ENCODE peak calls at places on chromosomes 1 and 21, in nine cellular contexts. One of them, this sample, is unnamed. For H3K27me3, the result is how much of the 10 kb centered on the place peaks cover.

GRCh38 chr21:32314806-32315205 is 16.2 kb downstream of the MRAP start:
- DNase-seq in IMR-90: no peak
- DNase-seq in tibial nerve: no peak
- DNase-seq in transverse colon: no peak
- DNase-seq in ovary: no peak
- DNase-seq in K562: no peak
- DNase-seq in heart left ventricle: no peak
- DNase-seq in GM12878: no peak
- DNase-seq in HepG2: no peak
- DNase-seq in this sample: peak

GRCh38 chr21:39681845-39682244 is 63.1 kb upstream of the IGSF5 start:
- DNase-seq in GM12878: no peak
- DNase-seq in IMR-90: peak
- DNase-seq in ovary: no peak
- DNase-seq in transverse colon: no peak
- DNase-seq in heart left ventricle: no peak
- DNase-seq in HepG2: no peak
- DNase-seq in K562: no peak
- DNase-seq in tibial nerve: no peak
- DNase-seq in this sample: no peak

GRCh38 chr21:35578350-35578782 is 482.0 kb downstream of the SETD4 start:
- DNase-seq in K562: no peak
- DNase-seq in GM12878: no peak
- DNase-seq in IMR-90: peak
- DNase-seq in heart left ventricle: no peak
- DNase-seq in ovary: no peak
- DNase-seq in tibial nerve: no peak
- DNase-seq in HepG2: no peak
- DNase-seq in transverse colon: no peak
- DNase-seq in this sample: no peak

GRCh38 chr1:1020415-1021009 is 592 bp downstream of the AGRN start:
- DNase-seq in transverse colon: no peak
- DNase-seq in IMR-90: no peak
- DNase-seq in K562: peak
- DNase-seq in HepG2: no peak
- DNase-seq in ovary: no peak
- DNase-seq in heart left ventricle: no peak
- DNase-seq in GM12878: no peak
- DNase-seq in tibial nerve: no peak
- DNase-seq in this sample: no peak

GRCh38 chr1:200224315-200224714 is 185.5 kb downstream of the ZNF281 start:
- DNase-seq in tibial nerve: no peak
- DNase-seq in HepG2: no peak
- DNase-seq in K562: no peak
- DNase-seq in GM12878: no peak
- DNase-seq in IMR-90: peak
- DNase-seq in ovary: no peak
- DNase-seq in transverse colon: no peak
- DNase-seq in heart left ventricle: no peak
- DNase-seq in this sample: no peak

GRCh38 chr1:3034728-3035610 is 13.7 kb downstream of the ACTRT2 start:
- DNase-seq in GM12878: no peak
- DNase-seq in heart left ventricle: peak
- DNase-seq in ovary: peak
- DNase-seq in transverse colon: no peak
- DNase-seq in HepG2: no peak
- DNase-seq in IMR-90: no peak
- DNase-seq in tibial nerve: no peak
- DNase-seq in K562: no peak
- DNase-seq in this sample: peak

GRCh38 chr1:172429324-172430127 is 9.0 kb downstream of the C1orf105 start:
- DNase-seq in K562: peak
- DNase-seq in ovary: peak
- DNase-seq in tibial nerve: peak
- DNase-seq in IMR-90: peak
- DNase-seq in GM12878: peak
- DNase-seq in heart left ventricle: no peak
- DNase-seq in transverse colon: peak
- DNase-seq in HepG2: peak
- DNase-seq in this sample: no peak

GRCh38 chr1:75632350-75632949 is 21.5 kb upstream of the SLC44A5 start:
- DNase-seq in tibial nerve: no peak
- DNase-seq in heart left ventricle: no peak
- DNase-seq in GM12878: no peak
- DNase-seq in ovary: no peak
- DNase-seq in IMR-90: peak
- DNase-seq in K562: peak
- DNase-seq in HepG2: peak
- DNase-seq in transverse colon: no peak
- DNase-seq in this sample: no peak

GRCh38 chr1:155000725-155001437 is 1.7 kb upstream of the ZBTB7B start:
- DNase-seq in heart left ventricle: peak
- DNase-seq in transverse colon: peak
- DNase-seq in IMR-90: peak
- DNase-seq in tibial nerve: peak
- DNase-seq in K562: peak
- DNase-seq in ovary: peak
- DNase-seq in GM12878: peak
- DNase-seq in HepG2: peak
- DNase-seq in this sample: peak

GRCh38 chr1:155002479-155003226 is at the start of gene ZBTB7B:
- DNase-seq in ovary: peak
- DNase-seq in transverse colon: peak
- DNase-seq in heart left ventricle: peak
- DNase-seq in HepG2: no peak
- DNase-seq in GM12878: no peak
- DNase-seq in tibial nerve: no peak
- DNase-seq in K562: peak
- DNase-seq in IMR-90: no peak
- DNase-seq in this sample: no peak

GRCh38 chr1:155003227-155003765 is 694 bp downstream of the ZBTB7B start:
- DNase-seq in tibial nerve: no peak
- DNase-seq in IMR-90: no peak
- DNase-seq in HepG2: no peak
- DNase-seq in GM12878: no peak
- DNase-seq in transverse colon: peak
- DNase-seq in K562: peak
- DNase-seq in ovary: peak
- DNase-seq in heart left ventricle: no peak
- DNase-seq in this sample: no peak

GRCh38 chr1:155001438-155001687 is 1.2 kb upstream of the ZBTB7B start:
- DNase-seq in transverse colon: no peak
- DNase-seq in heart left ventricle: no peak
- DNase-seq in K562: no peak
- DNase-seq in IMR-90: no peak
- DNase-seq in GM12878: no peak
- DNase-seq in HepG2: no peak
- DNase-seq in tibial nerve: no peak
- DNase-seq in ovary: no peak
- DNase-seq in this sample: no peak

DNA sequence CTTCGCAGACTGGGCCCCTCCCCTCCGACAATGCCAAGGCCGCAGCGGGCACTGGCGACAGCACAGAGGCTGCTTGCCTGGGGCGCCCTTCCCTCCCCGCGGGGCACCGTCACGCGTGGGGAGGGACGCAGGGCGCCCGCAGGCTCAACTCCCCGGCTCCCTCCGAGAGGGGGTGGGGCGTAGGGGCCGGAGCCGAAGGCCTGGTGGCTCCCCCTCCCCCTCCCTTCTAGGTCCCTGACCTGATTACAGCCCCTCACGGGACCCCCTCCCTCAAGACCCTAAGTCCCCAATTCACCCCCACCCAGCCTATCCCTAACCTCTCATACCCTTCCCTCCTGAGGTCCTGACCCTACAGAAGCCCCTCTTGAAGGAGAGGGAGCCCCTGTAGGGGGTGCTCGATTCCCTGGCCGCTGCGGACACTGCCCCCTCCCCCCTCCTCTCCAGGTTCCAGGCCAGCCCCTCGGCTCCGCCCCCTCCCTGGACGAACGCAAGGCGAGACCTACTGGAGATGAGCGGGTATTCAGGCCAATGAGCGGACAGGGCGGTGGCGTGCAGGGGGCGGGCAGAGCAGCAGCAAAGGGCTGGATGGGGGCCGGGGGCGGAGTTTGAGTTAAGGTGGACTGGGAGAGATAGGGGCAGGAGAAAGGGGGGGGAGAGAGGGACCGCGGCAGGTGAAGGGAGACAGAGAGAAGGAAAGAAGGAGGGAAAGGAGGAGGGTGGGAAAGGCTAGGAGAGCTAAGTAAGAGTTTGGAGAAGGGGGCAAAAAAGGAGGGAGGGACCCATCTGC is 721 bp upstream of the ZBTB7B start:
- DNase-seq in HepG2: peak
- DNase-seq in IMR-90: peak
- DNase-seq in heart left ventricle: peak
- DNase-seq in tibial nerve: peak
- DNase-seq in K562: peak
- DNase-seq in transverse colon: peak
- DNase-seq in ovary: peak
- DNase-seq in GM12878: peak
- DNase-seq in this sample: peak
- TF ChIP-seq POLR2A in HepG2: no peak
- TF ChIP-seq POLR2A in IMR-90: no peak
- TF ChIP-seq POLR2A in heart left ventricle: peak
- TF ChIP-seq POLR2A in tibial nerve: peak
- TF ChIP-seq POLR2A in K562: peak
- TF ChIP-seq POLR2A in transverse colon: peak
- TF ChIP-seq POLR2A in ovary: peak
- TF ChIP-seq POLR2A in GM12878: peak
- TF ChIP-seq POLR2A in this sample: no peak

GRCh38 chr1:11693917-11694316 is 2.4 kb downstream of the DRAXIN start:
- DNase-seq in GM12878: no peak
- DNase-seq in ovary: no peak
- DNase-seq in tibial nerve: no peak
- DNase-seq in HepG2: no peak
- DNase-seq in transverse colon: no peak
- DNase-seq in K562: no peak
- DNase-seq in heart left ventricle: no peak
- DNase-seq in IMR-90: no peak
- DNase-seq in this sample: no peak

GRCh38 chr1:11701551-11701961 is 10.0 kb downstream of the DRAXIN start:
- DNase-seq in GM12878: no peak
- DNase-seq in tibial nerve: no peak
- DNase-seq in IMR-90: no peak
- DNase-seq in HepG2: no peak
- DNase-seq in heart left ventricle: no peak
- DNase-seq in transverse colon: no peak
- DNase-seq in ovary: no peak
- DNase-seq in K562: no peak
- DNase-seq in this sample: no peak

GRCh38 chr1:11700655-11701467 is 9.4 kb downstream of the DRAXIN start:
- DNase-seq in IMR-90: no peak
- DNase-seq in HepG2: no peak
- DNase-seq in GM12878: no peak
- DNase-seq in tibial nerve: no peak
- DNase-seq in heart left ventricle: no peak
- DNase-seq in transverse colon: no peak
- DNase-seq in ovary: no peak
- DNase-seq in K562: no peak
- DNase-seq in this sample: no peak

GRCh38 chr1:11697188-11697892 is 5.8 kb downstream of the DRAXIN start:
- DNase-seq in ovary: no peak
- DNase-seq in K562: peak
- DNase-seq in transverse colon: no peak
- DNase-seq in HepG2: no peak
- DNase-seq in tibial nerve: no peak
- DNase-seq in heart left ventricle: no peak
- DNase-seq in GM12878: no peak
- DNase-seq in IMR-90: no peak
- DNase-seq in this sample: no peak

DNA sequence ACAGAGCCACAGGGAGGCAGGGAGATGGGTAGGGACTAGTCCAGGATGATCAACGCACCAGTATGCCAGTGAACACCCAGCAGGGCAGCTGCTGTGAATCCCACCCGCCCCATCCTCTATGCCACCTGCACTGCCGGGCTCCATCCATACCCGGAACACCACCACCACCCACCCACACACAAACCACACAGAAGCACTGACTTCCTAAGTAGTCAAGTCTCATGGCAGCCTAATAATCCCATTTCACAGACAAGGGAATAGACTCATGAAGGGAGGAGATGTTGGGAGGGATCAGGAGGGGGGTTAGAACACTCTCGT is 6.3 kb downstream of the DRAXIN start:
- DNase-seq in HepG2: no peak
- DNase-seq in transverse colon: no peak
- DNase-seq in ovary: no peak
- DNase-seq in GM12878: no peak
- DNase-seq in tibial nerve: no peak
- DNase-seq in IMR-90: no peak
- DNase-seq in K562: no peak
- DNase-seq in heart left ventricle: no peak
- DNase-seq in this sample: no peak
- H3K27me3 ChIP-seq in HepG2: under half
- H3K27me3 ChIP-seq in transverse colon: under half
- H3K27me3 ChIP-seq in ovary: under half
- H3K27me3 ChIP-seq in GM12878: under half
- H3K27me3 ChIP-seq in tibial nerve: under half
- H3K27me3 ChIP-seq in IMR-90: half or more
- H3K27me3 ChIP-seq in K562: under half
- H3K27me3 ChIP-seq in heart left ventricle: half or more
- H3K27me3 ChIP-seq in this sample: half or more

GRCh38 chr1:243851129-243851756 is 1.2 kb upstream of the AKT3 start:
- DNase-seq in K562: no peak
- DNase-seq in heart left ventricle: no peak
- DNase-seq in transverse colon: no peak
- DNase-seq in HepG2: no peak
- DNase-seq in IMR-90: peak
- DNase-seq in tibial nerve: no peak
- DNase-seq in GM12878: no peak
- DNase-seq in ovary: no peak
- DNase-seq in this sample: no peak

GRCh38 chr1:243849089-243850012 is 692 bp downstream of the AKT3 start:
- DNase-seq in IMR-90: peak
- DNase-seq in GM12878: no peak
- DNase-seq in K562: no peak
- DNase-seq in tibial nerve: peak
- DNase-seq in transverse colon: peak
- DNase-seq in ovary: peak
- DNase-seq in HepG2: no peak
- DNase-seq in heart left ventricle: peak
- DNase-seq in this sample: peak

GRCh38 chr1:243851765-243852164 is 1.7 kb upstream of the AKT3 start:
- DNase-seq in ovary: no peak
- DNase-seq in HepG2: no peak
- DNase-seq in tibial nerve: no peak
- DNase-seq in GM12878: no peak
- DNase-seq in transverse colon: no peak
- DNase-seq in heart left ventricle: no peak
- DNase-seq in K562: no peak
- DNase-seq in IMR-90: no peak
- DNase-seq in this sample: no peak

GRCh38 chr1:243850013-243850367 is at the start of gene AKT3:
- DNase-seq in transverse colon: no peak
- DNase-seq in IMR-90: no peak
- DNase-seq in heart left ventricle: peak
- DNase-seq in HepG2: no peak
- DNase-seq in tibial nerve: no peak
- DNase-seq in GM12878: no peak
- DNase-seq in ovary: no peak
- DNase-seq in K562: no peak
- DNase-seq in this sample: no peak

DNA sequence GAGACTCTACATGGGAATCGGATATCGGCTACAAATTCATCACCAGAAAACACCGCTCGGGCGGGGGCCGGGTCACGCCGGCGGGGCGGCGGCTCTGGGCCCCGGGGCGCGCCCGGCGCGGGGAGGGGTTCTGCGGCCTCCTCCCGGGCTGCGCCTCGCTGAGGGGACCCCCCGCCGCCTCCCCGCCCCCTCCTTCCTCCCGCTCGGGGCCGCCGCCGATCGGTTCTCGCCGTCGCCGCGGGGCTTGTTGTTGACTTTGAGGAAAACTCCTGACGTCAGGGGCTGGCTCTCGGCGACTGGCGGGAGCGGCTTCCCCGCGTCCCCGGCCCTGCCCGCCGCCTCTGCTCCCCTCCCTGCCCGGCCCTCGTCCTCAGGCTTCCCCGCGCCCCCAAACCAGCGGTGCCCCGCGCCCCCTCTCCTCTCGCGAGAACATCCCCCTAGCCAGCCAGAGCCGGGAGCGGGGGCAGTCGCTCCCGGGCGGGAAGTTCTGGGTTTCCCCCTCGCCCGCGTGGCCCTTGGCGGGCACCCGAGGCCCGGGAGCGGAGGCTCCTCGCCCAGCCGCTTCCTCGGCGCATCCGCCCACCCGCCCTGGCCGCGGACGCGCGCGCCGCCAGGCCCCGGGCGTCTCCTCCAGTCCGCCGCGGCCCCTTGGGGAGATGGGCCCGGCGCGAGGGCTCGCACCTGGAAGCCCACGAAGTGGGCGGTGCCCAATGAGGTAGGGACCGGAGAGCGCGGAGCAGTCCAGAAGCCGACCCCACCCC is 505 bp upstream of the AKT3 start:
- DNase-seq in heart left ventricle: peak
- DNase-seq in IMR-90: peak
- DNase-seq in tibial nerve: peak
- DNase-seq in GM12878: no peak
- DNase-seq in transverse colon: peak
- DNase-seq in K562: peak
- DNase-seq in ovary: peak
- DNase-seq in HepG2: peak
- DNase-seq in this sample: peak
- TF ChIP-seq POLR2A in heart left ventricle: peak
- TF ChIP-seq POLR2A in IMR-90: peak
- TF ChIP-seq POLR2A in tibial nerve: peak
- TF ChIP-seq POLR2A in GM12878: peak
- TF ChIP-seq POLR2A in transverse colon: no peak
- TF ChIP-seq POLR2A in K562: no peak
- TF ChIP-seq POLR2A in ovary: peak
- TF ChIP-seq POLR2A in HepG2: no peak
- TF ChIP-seq POLR2A in this sample: peak

GRCh38 chr1:228650141-228650540 is 85.1 kb upstream of the RHOU start:
- DNase-seq in tibial nerve: no peak
- DNase-seq in ovary: peak
- DNase-seq in K562: no peak
- DNase-seq in heart left ventricle: peak
- DNase-seq in GM12878: no peak
- DNase-seq in HepG2: no peak
- DNase-seq in transverse colon: no peak
- DNase-seq in IMR-90: no peak
- DNase-seq in this sample: no peak

GRCh38 chr1:228648647-228649383 is 86.5 kb upstream of the RHOU start:
- DNase-seq in K562: no peak
- DNase-seq in IMR-90: no peak
- DNase-seq in HepG2: no peak
- DNase-seq in transverse colon: no peak
- DNase-seq in ovary: peak
- DNase-seq in heart left ventricle: no peak
- DNase-seq in tibial nerve: no peak
- DNase-seq in GM12878: no peak
- DNase-seq in this sample: no peak

GRCh38 chr1:228650946-228651345 is 84.3 kb upstream of the RHOU start:
- DNase-seq in HepG2: no peak
- DNase-seq in IMR-90: no peak
- DNase-seq in ovary: no peak
- DNase-seq in heart left ventricle: no peak
- DNase-seq in transverse colon: no peak
- DNase-seq in tibial nerve: no peak
- DNase-seq in K562: no peak
- DNase-seq in GM12878: no peak
- DNase-seq in this sample: no peak

GRCh38 chr1:228646717-228647522 is 88.4 kb upstream of the RHOU start:
- DNase-seq in tibial nerve: peak
- DNase-seq in transverse colon: peak
- DNase-seq in K562: no peak
- DNase-seq in ovary: peak
- DNase-seq in heart left ventricle: peak
- DNase-seq in GM12878: no peak
- DNase-seq in IMR-90: peak
- DNase-seq in HepG2: peak
- DNase-seq in this sample: no peak

DNA sequence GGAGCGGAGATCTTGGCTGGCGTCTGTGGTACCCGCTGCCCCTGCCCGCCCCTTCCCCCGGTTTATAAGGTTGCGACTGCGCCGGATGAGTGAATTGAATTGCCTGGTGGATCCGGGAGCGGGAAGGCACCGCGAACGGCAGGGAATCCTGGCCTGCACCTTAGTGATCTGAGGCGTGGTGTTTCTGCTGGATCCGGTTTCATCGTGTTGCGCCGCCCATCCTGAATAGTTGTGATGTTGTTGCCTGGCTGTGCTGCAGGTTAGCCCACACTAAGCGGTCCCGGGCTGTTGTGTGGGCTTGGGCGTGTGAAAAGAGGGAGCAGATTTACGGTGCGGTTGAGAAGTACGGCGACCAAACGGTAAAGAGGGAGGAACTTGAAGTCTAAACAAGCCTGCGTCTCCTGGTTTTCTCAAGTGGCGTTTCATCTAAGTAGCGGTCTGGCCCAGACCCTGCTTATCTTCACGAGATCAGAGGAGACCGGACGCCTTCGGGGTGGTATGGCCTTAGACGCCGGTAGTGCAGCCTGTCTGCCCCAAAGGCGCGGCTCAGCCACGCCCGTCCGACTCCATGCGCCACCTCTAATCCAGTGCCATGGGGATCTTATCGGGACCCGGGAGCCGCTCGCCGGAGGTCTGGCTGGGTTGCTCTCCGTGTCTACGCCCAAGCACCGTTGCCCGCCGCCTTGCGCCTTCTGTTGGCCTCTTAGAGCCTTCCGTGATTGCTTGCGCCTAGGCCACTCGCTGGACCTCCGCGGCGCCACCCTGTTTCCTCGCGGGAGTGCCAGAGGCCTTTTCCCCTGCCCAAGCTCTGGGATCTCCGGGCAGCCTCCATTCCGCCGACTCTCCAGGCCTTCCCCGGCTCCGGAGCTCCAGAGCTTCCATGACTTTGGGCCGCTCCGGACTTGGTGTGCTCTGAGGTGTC is 87.5 kb upstream of the RHOU start:
- DNase-seq in HepG2: peak
- DNase-seq in transverse colon: peak
- DNase-seq in K562: no peak
- DNase-seq in tibial nerve: peak
- DNase-seq in IMR-90: no peak
- DNase-seq in ovary: peak
- DNase-seq in GM12878: no peak
- DNase-seq in heart left ventricle: peak
- DNase-seq in this sample: peak
- H3K27me3 ChIP-seq in HepG2: under half
- H3K27me3 ChIP-seq in transverse colon: half or more
- H3K27me3 ChIP-seq in K562: under half
- H3K27me3 ChIP-seq in tibial nerve: under half
- H3K27me3 ChIP-seq in IMR-90: under half
- H3K27me3 ChIP-seq in ovary: under half
- H3K27me3 ChIP-seq in GM12878: under half
- H3K27me3 ChIP-seq in heart left ventricle: half or more
- H3K27me3 ChIP-seq in this sample: under half